ENCODE peak calls at places on chromosomes 1 and 21, in four cellular contexts. Z is K562, H is GM12878, M is HepG2. N is an unnamed sample.

GRCh38 chr1:36322786-36323635 is 434 bp downstream of the EVA1B start:
- DNase-seq in M (no peak), Z (peak), H (no peak), N (peak)

GRCh38 chr1:80218112-80218511 is 1211.6 kb upstream of the ADGRL4 start:
- DNase-seq in Z (peak), H (no peak), M (peak), N (peak)

GRCh38 chr1:12143631-12144155 is 23.1 kb upstream of the TNFRSF1B start:
- DNase-seq in Z (no peak), H (no peak), M (no peak), N (no peak)

GRCh38 chr1:159853417-159853816 is 9.0 kb downstream of the VSIG8 start:
- DNase-seq in M (no peak), H (no peak), Z (no peak), N (no peak)

GRCh38 chr21:42830456-42831455 is 48.6 kb downstream of the WDR4 start:
- DNase-seq in M (no peak), H (no peak), Z (peak), N (no peak)

GRCh38 chr1:5744911-5745431 is 247.3 kb downstream of the NPHP4 start:
- DNase-seq in Z (no peak), H (no peak), M (no peak), N (no peak)

GRCh38 chr21:14956826-14957225 is 108.0 kb downstream of the NRIP1 start:
- DNase-seq in Z (no peak), M (no peak), H (no peak), N (no peak)

GRCh38 chr21:32562426-32562825 is 22.9 kb downstream of the TCP10L start:
- DNase-seq in Z (no peak), M (no peak), H (no peak), N (peak)

GRCh38 chr1:35097224-35097623 is 18.0 kb downstream of the ZMYM1 start:
- DNase-seq in H (no peak), M (no peak), Z (no peak), N (no peak)

GRCh38 chr1:33220701-33221384 is 35.4 kb upstream of the ZNF362 start:
- DNase-seq in H (no peak), Z (no peak), M (no peak), N (peak)

GRCh38 chr1:149937779-149938178 is 1.1 kb upstream of the MTMR11 start:
- DNase-seq in Z (no peak), H (no peak), M (no peak), N (no peak)

GRCh38 chr21:45436371-45437040 is 31.5 kb downstream of the COL18A1 start:
- DNase-seq in H (no peak), M (no peak), Z (no peak), N (no peak)

GRCh38 chr1:79887059-79887458 is 880.5 kb upstream of the ADGRL4 start:
- DNase-seq in M (no peak), Z (no peak), H (no peak), N (no peak)

GRCh38 chr1:178126790-178127189 is 32.9 kb downstream of the RASAL2 start:
- DNase-seq in H (no peak), M (peak), Z (no peak), N (no peak)
- H3K4me2 ChIP-seq in H (no peak), M (peak), Z (no peak), N (no peak)

DNA sequence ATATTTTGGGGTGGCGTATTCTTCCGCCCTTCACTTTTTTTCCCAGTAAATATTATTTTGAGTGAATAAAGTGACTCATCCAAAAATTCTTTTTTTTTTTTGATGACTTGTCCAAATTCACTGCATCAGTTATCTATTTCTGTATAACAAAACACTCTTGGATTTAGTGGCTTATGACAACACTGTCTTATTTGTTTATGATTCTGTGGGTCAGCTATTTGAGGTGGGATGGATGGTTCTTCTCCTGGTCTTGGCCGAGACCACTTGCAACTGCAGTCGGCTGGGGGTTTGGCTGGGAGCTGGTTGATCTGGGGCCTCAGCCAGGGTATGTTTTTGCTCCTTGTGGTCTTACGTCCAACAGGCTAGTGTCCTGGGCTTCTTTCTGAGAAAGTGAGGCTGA is 39.9 kb upstream of the SRSF10 start:
- DNase-seq in M (no peak), Z (no peak), H (no peak), N (no peak)
- TF ChIP-seq CREB1 in M (no peak), Z (no peak), H (no peak), N (no peak)

GRCh38 chr21:29192999-29193563 is 62.6 kb downstream of the MAP3K7CL start:
- DNase-seq in Z (no peak), H (no peak), M (no peak), N (no peak)
- H3K4me2 ChIP-seq in Z (no peak), H (no peak), M (no peak), N (no peak)

GRCh38 chr1:94654031-94654430 is 112.5 kb upstream of the F3 start:
- DNase-seq in Z (no peak), M (peak), H (no peak), N (no peak)
- TF ChIP-seq CREB1 in Z (no peak), M (no peak), H (no peak), N (no peak)

GRCh38 chr1:51469518-51469917 is 49.5 kb downstream of the EPS15 start:
- DNase-seq in M (no peak), H (no peak), Z (no peak), N (no peak)

GRCh38 chr1:51464828-51465227 is 54.2 kb downstream of the EPS15 start:
- DNase-seq in M (no peak), H (no peak), Z (no peak), N (no peak)

GRCh38 chr1:51463561-51463960 is 55.5 kb downstream of the EPS15 start:
- DNase-seq in Z (no peak), M (no peak), H (no peak), N (no peak)
- H3K4me2 ChIP-seq in Z (no peak), M (no peak), H (no peak), N (no peak)

DNA sequence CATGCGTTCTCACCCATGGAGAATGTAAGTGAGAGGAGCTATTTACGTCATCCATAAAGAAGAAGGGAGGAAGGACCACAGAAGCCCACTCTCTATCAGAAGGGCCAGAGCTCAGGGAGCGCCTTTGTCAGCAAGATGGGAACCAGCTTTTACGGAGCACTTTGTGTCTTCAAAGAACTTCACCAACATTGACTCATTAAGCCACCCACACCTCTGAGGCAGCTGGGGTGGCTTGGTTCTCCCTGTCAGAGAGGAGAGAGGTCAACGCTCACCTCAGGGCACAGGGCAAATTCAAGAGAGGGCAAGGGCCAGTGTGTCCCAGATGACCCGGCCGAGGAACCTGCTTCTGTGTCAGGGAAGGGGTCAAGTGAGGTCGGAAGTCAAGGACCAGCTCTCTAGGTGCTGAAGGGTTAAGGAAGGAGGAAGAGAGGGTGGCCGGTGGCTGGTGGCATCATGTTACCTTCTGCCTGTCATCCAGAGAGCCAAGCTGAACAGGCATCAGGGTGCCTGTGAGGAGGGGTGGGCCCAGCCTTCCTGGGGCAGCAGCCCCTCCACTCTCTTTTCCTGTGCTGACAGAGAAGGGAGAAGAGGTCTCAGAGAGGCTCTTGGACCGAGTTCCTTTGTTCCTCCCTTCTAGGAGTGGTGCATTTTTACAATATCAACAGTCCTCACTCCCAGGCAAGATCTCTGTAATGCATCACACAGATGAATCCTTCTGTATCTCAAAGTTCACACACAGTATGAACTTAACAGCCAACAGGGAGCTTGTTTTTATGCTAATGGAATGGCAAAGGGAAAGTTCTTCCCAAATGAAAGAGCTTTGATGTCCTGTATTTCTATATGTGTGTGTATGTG is 109.0 kb downstream of the ETS2 start:
- DNase-seq in Z (no peak), H (no peak), M (peak), N (peak)
- TF ChIP-seq CREB1 in Z (no peak), H (no peak), M (no peak), N (no peak)

DNA sequence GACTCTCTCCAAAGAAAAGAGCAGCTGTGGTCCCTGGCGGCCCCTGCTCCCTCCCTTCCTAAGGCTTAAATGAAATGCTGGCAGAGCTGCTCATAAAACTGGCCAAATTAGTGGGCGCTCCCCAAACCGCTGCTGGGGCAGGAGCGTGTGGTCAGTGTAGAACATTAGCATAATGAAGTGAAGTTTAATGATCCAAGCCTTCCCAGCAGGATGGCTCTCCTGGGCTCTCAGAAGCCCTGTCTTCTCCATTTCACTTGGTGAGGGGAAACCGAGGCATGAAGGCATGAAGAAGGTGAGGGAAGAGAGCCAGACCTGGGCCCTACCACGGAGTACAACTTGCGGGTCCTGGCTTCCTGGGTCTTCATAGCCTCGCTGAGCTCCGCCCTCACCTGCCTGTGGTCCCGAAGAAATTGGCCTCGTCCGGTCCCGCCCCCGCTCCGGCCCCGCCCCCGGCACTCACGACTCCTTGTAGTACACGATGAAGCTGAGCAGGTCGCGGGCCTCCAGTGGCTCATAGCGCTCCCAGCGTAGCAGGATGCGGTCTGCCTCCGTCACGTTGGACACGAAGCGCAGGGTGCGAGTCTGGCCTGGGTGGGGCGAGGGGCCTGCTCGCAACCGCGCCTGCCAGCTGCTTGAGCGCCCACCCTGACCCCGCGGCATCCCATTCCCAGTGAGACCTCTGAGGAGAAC is 10.3 kb downstream of the INSRR start:
- DNase-seq in M (no peak), Z (peak), H (no peak), N (peak)
- H3K4me2 ChIP-seq in M (no peak), Z (peak), H (no peak), N (peak)

DNA sequence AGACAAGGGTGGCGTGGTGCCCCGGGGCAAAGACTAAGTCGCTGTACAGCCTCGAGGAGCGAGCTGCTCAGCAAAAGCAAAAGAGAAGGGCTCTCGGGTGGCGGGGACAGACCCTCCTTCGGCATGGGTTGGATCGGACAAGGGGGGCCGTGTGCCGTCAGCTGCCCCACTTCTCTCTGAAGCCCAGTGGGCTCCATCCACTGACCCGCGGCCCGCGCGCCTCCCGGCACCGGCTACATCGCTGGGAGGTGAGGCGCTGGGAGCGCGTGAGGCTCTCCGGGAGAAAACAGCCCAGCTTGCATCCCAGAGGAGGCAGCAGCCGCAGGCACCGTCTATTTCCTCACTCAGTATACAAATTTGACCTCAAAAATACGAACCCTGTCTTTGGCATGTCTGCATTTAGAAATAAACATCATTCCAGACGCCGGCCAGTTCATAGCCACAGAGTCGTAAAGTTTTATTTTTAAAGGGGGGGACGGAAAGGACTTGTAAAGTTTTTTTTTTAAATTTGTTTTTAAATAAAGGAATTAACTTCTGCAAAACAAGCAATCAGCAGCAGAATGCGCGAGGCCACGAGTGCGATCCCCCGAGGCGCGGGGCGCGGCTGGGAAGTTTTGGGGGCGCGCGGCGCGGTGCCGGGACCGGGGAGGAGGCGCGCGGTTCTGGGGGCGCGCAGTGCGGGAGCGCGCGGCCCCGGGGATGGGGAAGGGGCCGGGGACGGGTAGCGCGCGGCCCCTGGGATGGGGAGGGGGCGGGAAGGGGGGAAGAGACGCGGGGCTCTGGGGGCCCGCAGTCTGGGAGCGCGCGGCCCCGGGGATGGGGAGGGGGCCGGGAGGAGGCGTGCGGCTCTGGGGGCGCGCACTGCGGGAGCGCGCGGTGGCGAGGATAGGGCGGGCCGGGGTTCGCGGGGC is 637 bp upstream of the GPR137B start:
- DNase-seq in H (no peak), M (no peak), Z (no peak), N (peak)
- TF ChIP-seq CREB1 in H (no peak), M (no peak), Z (no peak), N (no peak)

GRCh38 chr1:198907423-198907746 is 268.5 kb downstream of the PTPRC start:
- DNase-seq in H (no peak), Z (no peak), M (no peak), N (no peak)

GRCh38 chr1:198906739-198907422 is 268.0 kb downstream of the PTPRC start:
- DNase-seq in Z (no peak), H (no peak), M (no peak), N (no peak)

GRCh38 chr1:198910816-198911215 is 272.0 kb downstream of the PTPRC start:
- DNase-seq in M (no peak), Z (no peak), H (no peak), N (no peak)

GRCh38 chr1:198909973-198910372 is 271.1 kb downstream of the PTPRC start:
- DNase-seq in Z (no peak), H (no peak), M (no peak), N (no peak)

GRCh38 chr1:198908995-198909394 is 270.2 kb downstream of the PTPRC start:
- DNase-seq in M (no peak), Z (no peak), H (no peak), N (no peak)
- H3K4me2 ChIP-seq in M (no peak), Z (no peak), H (no peak), N (no peak)

N was measured in GM23338.